ENCODE peak calls at places on chromosomes 5 and 9, in four cellular contexts. T, O, U and E are unnamed samples.

GRCh38 chr5:90640484-90641059 is 82.0 kb downstream of the ADGRV1 start:
- DNase-seq in T (peak), O (peak), U (no peak), E (no peak)

GRCh38 chr9:6383551-6384225 is 29.3 kb upstream of the UHRF2 start:
- DNase-seq in T (no peak), O (no peak), U (no peak), E (no peak)

GRCh38 chr5:448061-448765 is 5.2 kb downstream of the EXOC3 start:
- DNase-seq in T (no peak), O (no peak), U (no peak), E (no peak)

GRCh38 chr9:92404437-92404836 is at the start of gene OGN:
- DNase-seq in T (no peak), O (no peak), U (no peak), E (no peak)

GRCh38 chr9:6927838-6928237 is 170.1 kb downstream of the KDM4C start:
- DNase-seq in T (no peak), O (peak), U (no peak), E (no peak)

GRCh38 chr9:120308495-120308894 is 271.5 kb downstream of the CDK5RAP2 start:
- DNase-seq in T (no peak), O (no peak), U (no peak), E (no peak)

GRCh38 chr5:158895573-158895972 is 204.1 kb downstream of the EBF1 start:
- DNase-seq in T (no peak), O (no peak), U (no peak), E (no peak)

GRCh38 chr5:130035388-130035787 is 131.1 kb downstream of the CHSY3 start:
- DNase-seq in T (no peak), O (no peak), U (no peak), E (no peak)

GRCh38 chr9:69931340-69931739 is 110.7 kb downstream of the CFAP95 start:
- DNase-seq in T (no peak), O (peak), U (peak), E (no peak)

GRCh38 chr5:172455511-172456061 is 1.3 kb upstream of the SH3PXD2B start:
- DNase-seq in T (no peak), O (no peak), U (no peak), E (no peak)

GRCh38 chr5:140468188-140468587 is 66.6 kb downstream of the ANKHD1 start:
- DNase-seq in T (no peak), O (peak), U (no peak), E (no peak)

GRCh38 chr5:62731011-62731410 is 152.4 kb downstream of the LRRC70 start:
- DNase-seq in T (no peak), O (no peak), U (no peak), E (no peak)

GRCh38 chr5:157558681-157559080 is 16.9 kb downstream of the ADAM19 start:
- DNase-seq in T (no peak), O (no peak), U (no peak), E (no peak)

GRCh38 chr9:124133752-124134151 is 122.2 kb downstream of the LHX2 start:
- DNase-seq in T (no peak), O (peak), U (peak), E (peak)

GRCh38 chr5:159883522-159883950 is 32.7 kb upstream of the ADRA1B start:
- DNase-seq in T (no peak), O (no peak), U (no peak), E (no peak)

GRCh38 chr9:137423810-137424291 is 658 bp downstream of the NOXA1 start:
- DNase-seq in T (no peak), O (peak), U (no peak), E (no peak)

GRCh38 chr5:149267241-149267973 is 4.3 kb upstream of the AFAP1L1 start:
- DNase-seq in T (no peak), O (no peak), U (no peak), E (no peak)

GRCh38 chr9:70578720-70579119 is 164.3 kb upstream of the KLF9 start:
- DNase-seq in T (no peak), O (peak), U (no peak), E (no peak)

GRCh38 chr5:13944564-13945195 is at the start of gene DNAH5:
- DNase-seq in T (no peak), O (no peak), U (no peak), E (no peak)

GRCh38 chr5:131505237-131505908 is 129.7 kb downstream of the RAPGEF6 start:
- DNase-seq in T (no peak), O (no peak), U (no peak), E (no peak)

GRCh38 chr5:151947924-151948323 is 23.3 kb upstream of the GLRA1 start:
- DNase-seq in T (no peak), O (no peak), U (no peak), E (no peak)

GRCh38 chr9:33229359-33230120 is 10.4 kb upstream of the SPINK4 start:
- DNase-seq in T (no peak), O (no peak), U (peak), E (peak)

GRCh38 chr9:127473932-127474331 is 22.6 kb downstream of the LRSAM1 start:
- DNase-seq in T (no peak), O (no peak), U (no peak), E (no peak)

GRCh38 chr9:93095205-93096130 is 549 bp upstream of the CARD19 start:
- DNase-seq in T (peak), O (peak), U (peak), E (peak)

GRCh38 chr9:19127881-19128719 is 808 bp upstream of the PLIN2 start:
- DNase-seq in T (no peak), O (no peak), U (no peak), E (peak)

GRCh38 chr5:109692011-109692410 is 2.3 kb downstream of the MAN2A1 start:
- DNase-seq in T (no peak), O (peak), U (no peak), E (no peak)

GRCh38 chr5:112743631-112744030 is 5.9 kb downstream of the APC start:
- DNase-seq in T (no peak), O (no peak), U (no peak), E (no peak)
- TF ChIP-seq POLR2AphosphoS2 in T (no peak), O (no peak), U (no peak), E (no peak)

DNA sequence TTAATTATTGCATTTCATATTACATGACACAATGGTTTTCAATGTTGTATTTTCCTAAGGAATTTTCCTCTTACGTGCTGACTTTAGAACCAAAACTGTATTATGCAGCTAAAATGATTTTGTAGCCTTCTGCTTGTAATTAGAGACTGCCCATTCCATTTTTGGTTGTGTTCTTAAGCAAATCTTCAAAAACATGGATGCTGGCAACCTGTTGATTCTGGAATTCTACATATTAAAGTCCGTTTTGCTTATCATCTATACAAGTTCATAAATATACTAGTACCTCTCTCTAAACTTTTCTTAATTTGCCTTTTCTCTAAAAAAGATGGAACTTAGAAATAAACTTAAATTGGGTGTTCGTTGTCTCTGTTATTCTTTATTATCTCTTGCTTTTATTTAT is 88.3 kb downstream of the NR3C1 start:
- DNase-seq in T (no peak), O (no peak), U (no peak), E (no peak)
- TF ChIP-seq POLR2AphosphoS2 in T (no peak), O (no peak), U (no peak), E (no peak)

GRCh38 chr5:6468104-6468503 is 19.4 kb downstream of the UBE2QL1 start:
- DNase-seq in T (no peak), O (no peak), U (no peak), E (no peak)
- TF ChIP-seq POLR2AphosphoS2 in T (no peak), O (no peak), U (no peak), E (no peak)

DNA sequence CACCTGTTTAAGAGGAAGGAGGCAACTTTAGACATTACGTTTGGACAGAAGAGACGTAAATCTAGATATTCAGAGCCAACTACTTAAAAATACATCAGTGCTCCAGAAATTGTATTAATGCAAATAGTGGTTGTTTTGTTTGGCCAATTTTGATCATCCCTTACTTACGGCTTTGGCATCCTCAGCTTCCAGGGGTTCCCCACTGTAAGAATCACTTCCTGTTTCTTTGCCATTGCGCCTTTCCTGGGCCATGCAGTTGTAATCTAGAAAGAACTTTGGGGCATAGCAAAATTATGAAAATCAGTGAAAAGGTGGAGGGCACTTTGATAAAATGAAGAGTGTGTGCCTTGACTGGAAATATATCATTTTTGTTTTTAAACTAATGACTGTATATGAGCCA is 537.2 kb upstream of the TLE4 start:
- DNase-seq in T (no peak), O (no peak), U (no peak), E (no peak)
- TF ChIP-seq POLR2AphosphoS2 in T (no peak), O (no peak), U (no peak), E (no peak)

GRCh38 chr5:124652892-124653441 is 93.5 kb downstream of the ZNF608 start:
- DNase-seq in T (no peak), O (no peak), U (no peak), E (no peak)

GRCh38 chr5:124651663-124652513 is 94.6 kb downstream of the ZNF608 start:
- DNase-seq in T (no peak), O (peak), U (peak), E (peak)

GRCh38 chr5:124654418-124654817 is 92.0 kb downstream of the ZNF608 start:
- DNase-seq in T (no peak), O (peak), U (no peak), E (no peak)

GRCh38 chr5:124650960-124651662 is 95.3 kb downstream of the ZNF608 start:
- DNase-seq in T (no peak), O (no peak), U (no peak), E (no peak)

DNA sequence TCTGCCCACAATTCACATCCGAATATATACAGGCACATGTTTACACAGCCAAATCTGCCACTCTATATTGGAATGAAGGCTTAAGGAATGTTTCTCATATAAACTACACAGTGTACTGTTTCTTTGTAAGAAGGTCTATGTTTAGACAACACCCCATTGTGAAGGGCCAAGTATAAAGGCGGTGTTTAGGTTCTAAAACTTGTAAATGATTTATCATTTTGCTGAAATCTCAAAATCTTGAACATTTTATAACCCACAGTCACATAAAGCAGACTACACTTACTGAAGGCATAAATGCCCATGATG is 94.0 kb downstream of the ZNF608 start:
- DNase-seq in T (no peak), O (no peak), U (no peak), E (no peak)
- TF ChIP-seq POLR2AphosphoS2 in T (no peak), O (no peak), U (no peak), E (no peak)

GRCh38 chr9:98728500-98728899 is 19.8 kb upstream of the GABBR2 start:
- DNase-seq in T (no peak), O (no peak), U (no peak), E (no peak)

GRCh38 chr9:98724810-98725530 is 16.2 kb upstream of the GABBR2 start:
- DNase-seq in T (no peak), O (no peak), U (no peak), E (no peak)

GRCh38 chr9:98727428-98727827 is 18.7 kb upstream of the GABBR2 start:
- DNase-seq in T (no peak), O (no peak), U (no peak), E (no peak)

GRCh38 chr9:98730914-98731313 is 22.2 kb upstream of the GABBR2 start:
- DNase-seq in T (peak), O (no peak), U (no peak), E (no peak)

GRCh38 chr9:98726735-98727134 is 18.0 kb upstream of the GABBR2 start:
- DNase-seq in T (no peak), O (no peak), U (no peak), E (no peak)
- TF ChIP-seq POLR2AphosphoS2 in T (no peak), O (no peak), U (no peak), E (no peak)

GRCh38 chr9:125180876-125181275 is 8.7 kb downstream of the PPP6C start:
- DNase-seq in T (no peak), O (no peak), U (no peak), E (no peak)

GRCh38 chr9:125172351-125172750 is 17.3 kb downstream of the PPP6C start:
- DNase-seq in T (no peak), O (no peak), U (no peak), E (no peak)

GRCh38 chr9:125177888-125178287 is 11.7 kb downstream of the PPP6C start:
- DNase-seq in T (no peak), O (no peak), U (no peak), E (no peak)

DNA sequence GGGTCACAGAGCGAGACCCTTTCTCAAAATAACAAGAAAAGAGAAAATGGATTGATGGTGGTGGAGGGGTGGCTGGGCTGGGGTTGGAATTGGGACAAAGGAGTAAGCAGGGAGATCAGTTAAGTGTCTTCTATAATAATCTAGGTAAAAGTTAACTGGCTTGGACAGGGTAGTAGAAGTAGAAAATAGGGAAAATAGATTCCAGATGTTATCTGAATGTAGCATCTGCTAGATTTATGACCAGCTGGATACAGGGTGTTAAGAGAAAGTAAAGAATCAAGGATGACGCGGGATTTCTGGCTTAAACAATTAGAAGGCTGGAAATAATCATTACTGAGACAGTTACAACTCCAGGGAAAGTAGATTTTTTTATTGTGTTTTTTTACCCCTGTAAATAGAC is 13.0 kb downstream of the PPP6C start:
- DNase-seq in T (no peak), O (peak), U (no peak), E (no peak)
- TF ChIP-seq POLR2AphosphoS2 in T (no peak), O (no peak), U (no peak), E (no peak)